ENCODE peak calls at places on chromosomes 2 and 18, in five cellular contexts. A is heart left ventricle, B is A549, Z is HCT116, C is spleen. E is an unnamed sample.
A peak's percentile ranks its signal among the peaks of the same experiment; 100 is the strongest.

GRCh38 chr2:142280846-142281245 is 150.0 kb upstream of the LRP1B start:
- DNase-seq in B (no peak), C (no peak), Z (no peak), A (no peak), E (no peak)

GRCh38 chr2:241018051-241018891 is 19.9 kb downstream of the SNED1 start:
- DNase-seq in A (no peak), B (no peak), C (no peak), Z (no peak), E (peak; percentile 9)

GRCh38 chr18:32037616-32038015 is 19.0 kb downstream of the RNF125 start:
- DNase-seq in Z (no peak), B (no peak), A (no peak), C (no peak), E (no peak)

GRCh38 chr2:240351826-240352426 is 83.5 kb upstream of the GPC1 start:
- DNase-seq in A (peak; percentile 43), Z (no peak), C (no peak), B (no peak), E (no peak)

GRCh38 chr2:27191107-27191829 is 20.6 kb upstream of the ATRAID start:
- DNase-seq in A (no peak), C (no peak), B (peak; percentile 60), Z (peak; percentile 43), E (no peak)

GRCh38 chr2:39175391-39175790 is 54.5 kb upstream of the SOS1 start:
- DNase-seq in B (no peak), C (no peak), Z (no peak), A (no peak), E (no peak)

GRCh38 chr2:137508739-137509384 is 455.4 kb upstream of the HNMT start:
- DNase-seq in A (no peak), Z (no peak), C (no peak), B (no peak), E (no peak)

GRCh38 chr2:667332-668000 is 9.7 kb downstream of the TMEM18 start:
- DNase-seq in Z (peak; percentile 22), C (no peak), A (no peak), B (peak; percentile 52), E (no peak)

GRCh38 chr2:70525032-70525431 is 28.6 kb downstream of the TGFA start:
- DNase-seq in Z (peak; percentile 22), C (no peak), B (peak; percentile 74), A (no peak), E (peak; percentile 72)

GRCh38 chr2:146124741-146125140 is 1604.8 kb upstream of the ZEB2 start:
- DNase-seq in A (no peak), C (no peak), Z (no peak), B (no peak), E (no peak)

GRCh38 chr2:2889141-2889540 is 488.5 kb downstream of the EIPR1 start:
- DNase-seq in A (no peak), Z (no peak), C (no peak), B (no peak), E (no peak)

GRCh38 chr2:216923706-216924105 is 63.8 kb upstream of the TNP1 start:
- DNase-seq in C (no peak), A (no peak), B (no peak), Z (no peak), E (no peak)

GRCh38 chr2:152189622-152190495 is 14.3 kb upstream of the STAM2 start:
- DNase-seq in C (no peak), Z (peak; percentile 48), B (peak; percentile 52), A (no peak), E (no peak)

GRCh38 chr18:45416168-45416567 is 199.1 kb upstream of the SLC14A2 start:
- DNase-seq in A (no peak), C (no peak), B (no peak), Z (no peak), E (no peak)

GRCh38 chr18:72091369-72091768 is 452.8 kb downstream of the CBLN2 start:
- DNase-seq in Z (no peak), B (no peak), C (no peak), A (no peak), E (no peak)

GRCh38 chr2:204321910-204322765 is 223.1 kb upstream of the PARD3B start:
- DNase-seq in Z (no peak), C (no peak), A (no peak), B (no peak), E (no peak)

GRCh38 chr18:22432672-22433137 is 15.0 kb upstream of the CTAGE1 start:
- DNase-seq in Z (peak; percentile 26), C (no peak), A (peak; percentile 80), B (peak; percentile 71), E (peak; percentile 88)

GRCh38 chr2:38672445-38673364 is 6.8 kb downstream of the GALM start:
- DNase-seq in C (no peak), Z (no peak), A (no peak), B (no peak), E (no peak)

GRCh38 chr2:226797289-226797988 is 2.2 kb downstream of the IRS1 start:
- DNase-seq in C (peak; percentile 80), Z (no peak), A (peak; percentile 74), B (no peak), E (peak; percentile 90)

GRCh38 chr18:58937913-58938312 is 73.2 kb downstream of the ZNF532 start:
- DNase-seq in A (no peak), B (no peak), C (no peak), Z (no peak), E (no peak)

GRCh38 chr18:58943896-58944295 is 79.2 kb downstream of the ZNF532 start:
- DNase-seq in Z (no peak), A (no peak), B (no peak), C (no peak), E (no peak)

GRCh38 chr18:58941426-58942099 is 76.9 kb downstream of the ZNF532 start:
- DNase-seq in A (no peak), Z (no peak), B (no peak), C (no peak), E (no peak)

GRCh38 chr18:58947136-58947732 is 82.6 kb downstream of the ZNF532 start:
- DNase-seq in C (no peak), B (no peak), A (no peak), Z (no peak), E (no peak)

DNA sequence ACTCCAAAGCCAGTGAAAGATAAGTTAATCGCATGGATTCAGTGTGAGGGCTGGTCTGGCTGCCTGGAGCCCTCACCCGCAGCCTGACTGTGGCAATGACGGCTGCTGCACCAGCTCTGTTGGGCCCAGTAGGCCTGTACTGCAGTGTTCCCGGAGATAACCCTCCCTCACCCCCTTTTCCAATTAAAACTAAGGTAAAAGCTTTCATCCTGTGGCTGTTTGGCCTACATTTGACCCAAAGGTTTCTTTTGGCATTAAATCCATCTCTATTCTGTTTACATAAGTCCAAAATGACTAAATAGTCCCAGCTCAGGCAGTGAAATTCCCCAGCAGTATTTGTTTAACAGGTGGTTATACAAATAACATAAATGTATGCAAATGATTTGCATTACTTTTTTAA is 77.8 kb downstream of the ZNF532 start:
- DNase-seq in B (no peak), A (no peak), Z (no peak), C (no peak), E (no peak)
- H3K4me3 ChIP-seq in B (no peak overlapping the region), A (no peak overlapping the region), Z (no peak overlapping the region), C (no peak overlapping the region), E (no peak overlapping the region)

GRCh38 chr18:48545690-48546365 is 7.0 kb downstream of the CTIF start:
- DNase-seq in C (no peak), B (no peak), Z (no peak), A (peak; percentile 81), E (peak; percentile 91)
- TF ChIP-seq POLR2A in C (no peak), B (no peak), Z (no peak), A (peak; percentile 28), E (no peak)

GRCh38 chr2:47653909-47654789 is 128.8 kb upstream of the MSH6 start:
- DNase-seq in B (no peak), Z (no peak), C (no peak), A (no peak), E (no peak)
- TF ChIP-seq CTCF in B (peak; percentile 11), Z (no peak), C (no peak), A (no peak), E (no peak)

GRCh38 chr2:201697899-201698298 is 545 bp downstream of the MPP4 start:
- DNase-seq in C (no peak), B (no peak), A (no peak), Z (no peak), E (no peak)

GRCh38 chr2:201701591-201701990 is 3.1 kb upstream of the MPP4 start:
- DNase-seq in A (no peak), B (no peak), Z (no peak), C (no peak), E (no peak)

GRCh38 chr2:201696151-201696659 is 2.2 kb downstream of the MPP4 start:
- DNase-seq in Z (no peak), C (no peak), A (no peak), B (no peak), E (no peak)

GRCh38 chr2:201699384-201699783 is 940 bp upstream of the MPP4 start:
- DNase-seq in C (no peak), A (no peak), Z (no peak), B (no peak), E (no peak)

GRCh38 chr2:201698588-201699226 is at the start of gene MPP4:
- DNase-seq in B (no peak), Z (no peak), C (no peak), A (no peak), E (no peak)
- H3K4me3 ChIP-seq in B (no peak within 1 kb of the TSS), Z (no peak within 1 kb of the TSS), C (no peak within 1 kb of the TSS), A (no peak within 1 kb of the TSS), E (no peak within 1 kb of the TSS)